ENCODE peak calls at places on chromosomes 3 and 15, in seven cellular contexts. S is Calu3; O is NAMALWA; J is fibroblast of lung; B is SW480; C is stimulated activated CD8-positive, alpha-beta memory T cell treated with anti-CD3 and anti-CD28 coated beads, Interleukin-15, amount 100 ng/mL, for 48 hours; G is amniotic stem cell. D is an unnamed sample.

GRCh38 chr3:42110631-42111030 is 19.5 kb downstream of the TRAK1 start:
- DNase-seq in S (no peak), O (no peak), J (no peak), B (no peak), C (no peak), G (no peak), D (no peak)

GRCh38 chr3:68523330-68523729 is 409.0 kb downstream of the TAFA4 start:
- DNase-seq in S (no peak), O (no peak), J (no peak), B (no peak), C (no peak), G (no peak), D (no peak)

GRCh38 chr3:168095611-168096209 is at the start of gene GOLIM4:
- DNase-seq in S (peak), O (peak), J (peak), B (peak), C (peak), G (peak), D (peak)

GRCh38 chr3:35633332-35634124 is 5.8 kb upstream of the ARPP21 start:
- DNase-seq in S (no peak), O (no peak), J (no peak), B (peak), C (no peak), G (no peak), D (no peak)

GRCh38 chr15:29055876-29056275 is 170.1 kb downstream of the APBA2 start:
- DNase-seq in S (no peak), O (no peak), J (no peak), B (no peak), C (no peak), G (no peak), D (no peak)

GRCh38 chr3:66101901-66102300 is 63.2 kb upstream of the MAGI1 start:
- DNase-seq in S (no peak), O (no peak), J (no peak), B (no peak), C (no peak), G (no peak), D (no peak)

GRCh38 chr3:81170298-81170697 is 591.1 kb downstream of the GBE1 start:
- DNase-seq in S (no peak), O (no peak), J (no peak), B (no peak), C (no peak), G (no peak), D (no peak)

GRCh38 chr15:66108483-66109270 is 144.9 kb downstream of the MEGF11 start:
- DNase-seq in S (no peak), O (no peak), J (no peak), B (no peak), C (no peak), G (no peak), D (no peak)

GRCh38 chr3:163916596-163917560 is 1161.4 kb downstream of the SI start:
- DNase-seq in S (peak), O (peak), J (no peak), B (peak), C (no peak), G (no peak), D (no peak)

GRCh38 chr3:142444343-142444742 is 3.5 kb downstream of the XRN1 start:
- DNase-seq in S (no peak), O (no peak), J (no peak), B (no peak), C (no peak), G (no peak), D (no peak)

GRCh38 chr15:62779041-62779810 is 263.3 kb upstream of the TPM1 start:
- DNase-seq in S (no peak), O (no peak), J (peak), B (no peak), C (no peak), G (peak), D (peak)

GRCh38 chr15:68312701-68313204 is 35.2 kb downstream of the FEM1B start:
- DNase-seq in S (no peak), O (no peak), J (no peak), B (no peak), C (no peak), G (no peak), D (no peak)

GRCh38 chr3:100076544-100077529 is 37.5 kb downstream of the FILIP1L start:
- DNase-seq in S (no peak), O (no peak), J (no peak), B (no peak), C (no peak), G (no peak), D (no peak)

GRCh38 chr3:62003833-62004232 is 369.5 kb downstream of the FEZF2 start:
- DNase-seq in S (no peak), O (no peak), J (no peak), B (no peak), C (no peak), G (no peak), D (no peak)

GRCh38 chr3:58082047-58082446 is 73.8 kb downstream of the FLNB start:
- DNase-seq in S (no peak), O (no peak), J (peak), B (no peak), C (no peak), G (no peak), D (no peak)

GRCh38 chr3:133662256-133662773 is 574 bp upstream of the TOPBP1 start:
- DNase-seq in S (peak), O (peak), J (peak), B (peak), C (peak), G (no peak), D (peak)

GRCh38 chr3:112811150-112811884 is 35.3 kb downstream of the CD200R1L start:
- DNase-seq in S (no peak), O (no peak), J (peak), B (no peak), C (no peak), G (peak), D (no peak)

GRCh38 chr3:30034246-30034991 is 572.0 kb upstream of the TGFBR2 start:
- DNase-seq in S (no peak), O (no peak), J (peak), B (no peak), C (no peak), G (no peak), D (no peak)

GRCh38 chr3:190132376-190132775 is 11.7 kb upstream of the P3H2 start:
- DNase-seq in S (no peak), O (no peak), J (peak), B (no peak), C (no peak), G (no peak), D (no peak)

GRCh38 chr3:194134231-194134756 is 1.7 kb upstream of the HES1 start:
- DNase-seq in S (peak), O (peak), J (peak), B (peak), C (no peak), G (no peak), D (peak)

GRCh38 chr3:23607184-23607847 is 198.4 kb upstream of the UBE2E1 start:
- DNase-seq in S (no peak), O (no peak), J (no peak), B (no peak), C (no peak), G (no peak), D (no peak)

GRCh38 chr3:176950743-176951142 is 246.5 kb downstream of the TBL1XR1 start:
- DNase-seq in S (peak), O (no peak), J (no peak), B (no peak), C (no peak), G (no peak), D (no peak)

GRCh38 chr3:58798312-58798711 is 131.7 kb upstream of the FAM3D start:
- DNase-seq in S (no peak), O (no peak), J (no peak), B (no peak), C (no peak), G (no peak), D (no peak)

GRCh38 chr3:102123590-102124190 is 274.4 kb downstream of the NFKBIZ start:
- DNase-seq in S (no peak), O (no peak), J (peak), B (no peak), C (no peak), G (no peak), D (no peak)

GRCh38 chr3:111846717-111847116 is 12.3 kb upstream of the PHLDB2 start:
- DNase-seq in S (no peak), O (no peak), J (peak), B (peak), C (no peak), G (no peak), D (no peak)

GRCh38 chr15:20340931-20341661 is 200.5 kb downstream of the GOLGA6L6 start:
- DNase-seq in S (no peak), O (peak), J (no peak), B (no peak), C (no peak), G (no peak), D (no peak)

GRCh38 chr15:78077053-78077859 is at the start of gene TBC1D2B:
- DNase-seq in S (peak), O (peak), J (peak), B (peak), C (peak), G (no peak), D (no peak)

GRCh38 chr3:6709178-6709577 is 151.7 kb upstream of the GRM7 start:
- DNase-seq in S (no peak), O (no peak), J (no peak), B (no peak), C (no peak), G (no peak), D (no peak)

GRCh38 chr3:31416980-31417379 is 115.7 kb upstream of the STT3B start:
- DNase-seq in S (no peak), O (no peak), J (no peak), B (no peak), C (no peak), G (no peak), D (no peak)

GRCh38 chr3:184505053-184505452 is 56.5 kb upstream of the EPHB3 start:
- DNase-seq in S (no peak), O (no peak), J (no peak), B (no peak), C (no peak), G (no peak), D (no peak)

GRCh38 chr15:77187751-77188464 is 117.0 kb upstream of the TSPAN3 start:
- DNase-seq in S (no peak), O (peak), J (peak), B (no peak), C (no peak), G (no peak), D (no peak)

GRCh38 chr15:95760508-95760907 is 570.0 kb upstream of the NR2F2 start:
- DNase-seq in S (peak), O (no peak), J (peak), B (no peak), C (no peak), G (no peak), D (no peak)

GRCh38 chr3:11582123-11582968 is 61.4 kb downstream of the VGLL4 start:
- DNase-seq in S (peak), O (peak), J (peak), B (no peak), C (no peak), G (peak), D (peak)

GRCh38 chr3:134326760-134327593 is 47.3 kb downstream of the AMOTL2 start:
- DNase-seq in S (peak), O (no peak), J (peak), B (peak), C (no peak), G (peak), D (peak)

GRCh38 chr3:122893282-122893681 is 98.4 kb downstream of the SLC49A4 start:
- DNase-seq in S (peak), O (no peak), J (no peak), B (peak), C (no peak), G (no peak), D (no peak)

GRCh38 chr3:100973594-100973993 is 19.6 kb downstream of the ABI3BP start:
- DNase-seq in S (no peak), O (no peak), J (no peak), B (no peak), C (no peak), G (no peak), D (no peak)

GRCh38 chr3:69739204-69740102 is at the start of gene MITF:
- DNase-seq in S (peak), O (peak), J (peak), B (peak), C (peak), G (peak), D (peak)